ENCODE peak calls at places on chromosomes 5 and 9, in eight cellular contexts. O is T follicular helper cell; H is COR-L47; P is NCI-H748 treated with DMSO at 0.1 percent for 48 hours; A is left lung; K is stimulated activated CD4-positive, alpha-beta T cell treated with anti-CD3 and anti-CD28 coated beads, Interleukin-4, amount 100 ng/mL, for 4 hours; U is lung microvascular endothelial cell; I is NCI-H1092. X is an unnamed sample.

GRCh38 chr9:38186372-38187115 is 117.5 kb upstream of the SHB start:
- DNase-seq in O (no peak), H (no peak), P (no peak), A (no peak), K (no peak), U (no peak), I (no peak), X (no peak)

GRCh38 chr5:179311091-179311470 is 34.2 kb downstream of the ADAMTS2 start:
- DNase-seq in O (no peak), H (no peak), P (no peak), A (peak; percentile 55), K (no peak), U (no peak), I (no peak), X (no peak)

GRCh38 chr9:3585616-3586015 is 59.8 kb upstream of the RFX3 start:
- DNase-seq in O (no peak), H (no peak), P (no peak), A (no peak), K (no peak), U (no peak), I (no peak), X (no peak)

GRCh38 chr5:9365501-9365900 is 180.4 kb downstream of the SEMA5A start:
- DNase-seq in O (no peak), H (no peak), P (peak; percentile 42), A (no peak), K (no peak), U (peak; percentile 52), I (no peak), X (no peak)

GRCh38 chr9:132163876-132164603 is 2.2 kb downstream of the NTNG2 start:
- DNase-seq in O (no peak), H (no peak), P (no peak), A (peak; percentile 77), K (no peak), U (no peak), I (no peak), X (no peak)

GRCh38 chr9:115442054-115442453 is 324.1 kb upstream of the TNC start:
- DNase-seq in O (no peak), H (no peak), P (no peak), A (no peak), K (no peak), U (no peak), I (no peak), X (no peak)

GRCh38 chr9:136326061-136326776 is 1.1 kb upstream of the GPSM1 start:
- DNase-seq in O (no peak), H (no peak), P (no peak), A (peak; percentile 72), K (no peak), U (peak; percentile 52), I (no peak), X (no peak)

GRCh38 chr9:90970603-90971002 is 169.0 kb downstream of the SYK start:
- DNase-seq in O (no peak), H (no peak), P (no peak), A (peak; percentile 39), K (no peak), U (no peak), I (no peak), X (no peak)

GRCh38 chr9:2263665-2264064 is 248.5 kb downstream of the SMARCA2 start:
- DNase-seq in O (no peak), H (no peak), P (no peak), A (no peak), K (no peak), U (no peak), I (no peak), X (no peak)

GRCh38 chr5:132472431-132472830 is 18.1 kb downstream of the IRF1 start:
- DNase-seq in O (no peak), H (no peak), P (no peak), A (no peak), K (no peak), U (no peak), I (no peak), X (no peak)

X was measured in stimulated activated effector memory CD8-positive, alpha-beta T cell treated with anti-CD3 and anti-CD28 coated beads, Interleukin-12 subunit alpha, Interleukin-12 subunit beta, amount 100 ng/mL, for 72 hours.